ENCODE peak calls at places on chromosome 6, in seven cellular contexts. One of them, this sample, is unnamed.
A peak's percentile ranks its signal among the peaks of the same experiment; 100 is the strongest.

GRCh38 chr6:24931752-24932691 is 3.7 kb downstream of the RIPOR2 start:
- DNase-seq in dorsolateral prefrontal cortex: no peak
- DNase-seq in fibroblast of the aortic adventitia: no peak
- DNase-seq in Calu3: no peak
- DNase-seq in CD8-positive, alpha-beta T cell: no peak
- DNase-seq in GM13976: no peak
- DNase-seq in AG10803: no peak
- DNase-seq in this sample: no peak

GRCh38 chr6:129849456-129849855 is 11.7 kb downstream of the TMEM244 start:
- DNase-seq in AG10803: peak; percentile 58
- DNase-seq in fibroblast of the aortic adventitia: peak; percentile 70
- DNase-seq in dorsolateral prefrontal cortex: no peak
- DNase-seq in CD8-positive, alpha-beta T cell: no peak
- DNase-seq in GM13976: no peak
- DNase-seq in Calu3: no peak
- DNase-seq in this sample: no peak

GRCh38 chr6:97136644-97137358 is 146.2 kb downstream of the MMS22L start:
- DNase-seq in fibroblast of the aortic adventitia: no peak
- DNase-seq in AG10803: peak; percentile 20
- DNase-seq in GM13976: no peak
- DNase-seq in CD8-positive, alpha-beta T cell: no peak
- DNase-seq in dorsolateral prefrontal cortex: no peak
- DNase-seq in Calu3: no peak
- DNase-seq in this sample: no peak

GRCh38 chr6:36334343-36334742 is 2.3 kb downstream of the BNIP5 start:
- DNase-seq in dorsolateral prefrontal cortex: peak; percentile 51
- DNase-seq in GM13976: no peak
- DNase-seq in Calu3: no peak
- DNase-seq in AG10803: no peak
- DNase-seq in fibroblast of the aortic adventitia: no peak
- DNase-seq in CD8-positive, alpha-beta T cell: no peak
- DNase-seq in this sample: no peak

GRCh38 chr6:167543602-167544506 is 219.0 kb downstream of the TTLL2 start:
- DNase-seq in Calu3: no peak
- DNase-seq in GM13976: no peak
- DNase-seq in dorsolateral prefrontal cortex: no peak
- DNase-seq in AG10803: peak; percentile 12
- DNase-seq in CD8-positive, alpha-beta T cell: no peak
- DNase-seq in fibroblast of the aortic adventitia: peak; percentile 0
- DNase-seq in this sample: no peak

GRCh38 chr6:122789862-122790739 is 1.0 kb downstream of the SMPDL3A start:
- DNase-seq in fibroblast of the aortic adventitia: peak; percentile 17
- DNase-seq in Calu3: no peak
- DNase-seq in CD8-positive, alpha-beta T cell: no peak
- DNase-seq in dorsolateral prefrontal cortex: peak; percentile 37
- DNase-seq in GM13976: peak; percentile 51
- DNase-seq in AG10803: peak; percentile 11
- DNase-seq in this sample: no peak

GRCh38 chr6:12348530-12349511 is 58.7 kb downstream of the EDN1 start:
- DNase-seq in AG10803: peak; percentile 77
- DNase-seq in dorsolateral prefrontal cortex: no peak
- DNase-seq in GM13976: no peak
- DNase-seq in Calu3: peak; percentile 61
- DNase-seq in fibroblast of the aortic adventitia: peak; percentile 68
- DNase-seq in CD8-positive, alpha-beta T cell: no peak
- DNase-seq in this sample: no peak

GRCh38 chr6:3061501-3061941 is 6.8 kb upstream of the RIPK1 start:
- DNase-seq in GM13976: no peak
- DNase-seq in AG10803: peak; percentile 55
- DNase-seq in CD8-positive, alpha-beta T cell: no peak
- DNase-seq in Calu3: peak; percentile 18
- DNase-seq in dorsolateral prefrontal cortex: no peak
- DNase-seq in fibroblast of the aortic adventitia: peak; percentile 73
- DNase-seq in this sample: no peak

GRCh38 chr6:122400467-122401089 is 1.1 kb downstream of the HSF2 start:
- DNase-seq in CD8-positive, alpha-beta T cell: no peak
- DNase-seq in fibroblast of the aortic adventitia: peak; percentile 4
- DNase-seq in AG10803: no peak
- DNase-seq in Calu3: no peak
- DNase-seq in GM13976: no peak
- DNase-seq in dorsolateral prefrontal cortex: no peak
- DNase-seq in this sample: no peak

DNA sequence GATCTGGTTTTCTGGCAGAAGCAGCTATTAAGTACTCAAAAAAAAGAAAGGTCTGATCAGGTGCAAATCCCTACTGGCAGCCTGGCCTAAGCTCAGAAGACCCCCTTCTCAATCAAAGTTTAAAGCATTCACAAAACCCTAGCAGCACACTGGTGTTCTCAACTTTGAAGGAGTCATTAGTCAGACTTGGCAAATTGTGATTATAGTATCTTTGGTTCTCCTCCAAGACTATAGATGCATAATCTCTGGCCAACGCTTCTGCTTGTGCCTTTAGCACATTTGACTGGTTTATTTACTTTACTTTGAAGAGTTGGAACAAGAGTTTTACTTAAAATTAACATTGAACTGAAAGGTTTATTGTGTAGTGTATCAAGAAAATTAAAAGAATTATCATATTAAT is 248.9 kb downstream of the PTPRK start:
- DNase-seq in AG10803: no peak
- DNase-seq in CD8-positive, alpha-beta T cell: no peak
- DNase-seq in fibroblast of the aortic adventitia: peak; percentile 55
- DNase-seq in Calu3: no peak
- DNase-seq in dorsolateral prefrontal cortex: no peak
- DNase-seq in GM13976: no peak
- DNase-seq in this sample: no peak
- TF ChIP-seq CTCF in AG10803: no peak
- TF ChIP-seq CTCF in CD8-positive, alpha-beta T cell: no peak
- TF ChIP-seq CTCF in fibroblast of the aortic adventitia: no peak
- TF ChIP-seq CTCF in Calu3: no peak
- TF ChIP-seq CTCF in dorsolateral prefrontal cortex: no peak
- TF ChIP-seq CTCF in GM13976: no peak
- TF ChIP-seq CTCF in this sample: no peak

GRCh38 chr6:90434096-90434495 is 137.5 kb upstream of the BACH2 start:
- DNase-seq in dorsolateral prefrontal cortex: no peak
- DNase-seq in CD8-positive, alpha-beta T cell: no peak
- DNase-seq in GM13976: no peak
- DNase-seq in fibroblast of the aortic adventitia: no peak
- DNase-seq in Calu3: peak; percentile 23
- DNase-seq in AG10803: no peak
- DNase-seq in this sample: no peak
- TF ChIP-seq CTCF in dorsolateral prefrontal cortex: no peak
- TF ChIP-seq CTCF in CD8-positive, alpha-beta T cell: no peak
- TF ChIP-seq CTCF in GM13976: no peak
- TF ChIP-seq CTCF in fibroblast of the aortic adventitia: no peak
- TF ChIP-seq CTCF in Calu3: no peak
- TF ChIP-seq CTCF in AG10803: peak; percentile 5
- TF ChIP-seq CTCF in this sample: peak; percentile 25

GRCh38 chr6:95117236-95117635 is 460.1 kb upstream of the MANEA start:
- DNase-seq in AG10803: no peak
- DNase-seq in CD8-positive, alpha-beta T cell: no peak
- DNase-seq in fibroblast of the aortic adventitia: no peak
- DNase-seq in Calu3: no peak
- DNase-seq in GM13976: no peak
- DNase-seq in dorsolateral prefrontal cortex: no peak
- DNase-seq in this sample: no peak

GRCh38 chr6:95120984-95121383 is 456.4 kb upstream of the MANEA start:
- DNase-seq in fibroblast of the aortic adventitia: no peak
- DNase-seq in dorsolateral prefrontal cortex: no peak
- DNase-seq in CD8-positive, alpha-beta T cell: no peak
- DNase-seq in Calu3: no peak
- DNase-seq in GM13976: no peak
- DNase-seq in AG10803: no peak
- DNase-seq in this sample: no peak

GRCh38 chr6:95119927-95120326 is 457.4 kb upstream of the MANEA start:
- DNase-seq in CD8-positive, alpha-beta T cell: no peak
- DNase-seq in GM13976: no peak
- DNase-seq in Calu3: no peak
- DNase-seq in dorsolateral prefrontal cortex: no peak
- DNase-seq in AG10803: no peak
- DNase-seq in fibroblast of the aortic adventitia: no peak
- DNase-seq in this sample: no peak
- TF ChIP-seq CTCF in CD8-positive, alpha-beta T cell: no peak
- TF ChIP-seq CTCF in GM13976: no peak
- TF ChIP-seq CTCF in Calu3: no peak
- TF ChIP-seq CTCF in dorsolateral prefrontal cortex: no peak
- TF ChIP-seq CTCF in AG10803: no peak
- TF ChIP-seq CTCF in fibroblast of the aortic adventitia: no peak
- TF ChIP-seq CTCF in this sample: no peak

GRCh38 chr6:52976591-52977035 is 18.5 kb downstream of the GSTA4 start:
- DNase-seq in CD8-positive, alpha-beta T cell: no peak
- DNase-seq in dorsolateral prefrontal cortex: no peak
- DNase-seq in fibroblast of the aortic adventitia: no peak
- DNase-seq in AG10803: no peak
- DNase-seq in GM13976: peak; percentile 50
- DNase-seq in Calu3: no peak
- DNase-seq in this sample: no peak

GRCh38 chr6:52981215-52981910 is 13.7 kb downstream of the GSTA4 start:
- DNase-seq in AG10803: no peak
- DNase-seq in dorsolateral prefrontal cortex: no peak
- DNase-seq in CD8-positive, alpha-beta T cell: no peak
- DNase-seq in Calu3: no peak
- DNase-seq in GM13976: no peak
- DNase-seq in fibroblast of the aortic adventitia: peak; percentile 11
- DNase-seq in this sample: no peak

GRCh38 chr6:52973013-52973412 is 22.1 kb downstream of the GSTA4 start:
- DNase-seq in AG10803: no peak
- DNase-seq in Calu3: no peak
- DNase-seq in fibroblast of the aortic adventitia: no peak
- DNase-seq in GM13976: no peak
- DNase-seq in CD8-positive, alpha-beta T cell: no peak
- DNase-seq in dorsolateral prefrontal cortex: no peak
- DNase-seq in this sample: no peak

GRCh38 chr6:52976149-52976548 is 18.9 kb downstream of the GSTA4 start:
- DNase-seq in dorsolateral prefrontal cortex: no peak
- DNase-seq in Calu3: no peak
- DNase-seq in AG10803: no peak
- DNase-seq in GM13976: no peak
- DNase-seq in CD8-positive, alpha-beta T cell: no peak
- DNase-seq in fibroblast of the aortic adventitia: no peak
- DNase-seq in this sample: no peak

DNA sequence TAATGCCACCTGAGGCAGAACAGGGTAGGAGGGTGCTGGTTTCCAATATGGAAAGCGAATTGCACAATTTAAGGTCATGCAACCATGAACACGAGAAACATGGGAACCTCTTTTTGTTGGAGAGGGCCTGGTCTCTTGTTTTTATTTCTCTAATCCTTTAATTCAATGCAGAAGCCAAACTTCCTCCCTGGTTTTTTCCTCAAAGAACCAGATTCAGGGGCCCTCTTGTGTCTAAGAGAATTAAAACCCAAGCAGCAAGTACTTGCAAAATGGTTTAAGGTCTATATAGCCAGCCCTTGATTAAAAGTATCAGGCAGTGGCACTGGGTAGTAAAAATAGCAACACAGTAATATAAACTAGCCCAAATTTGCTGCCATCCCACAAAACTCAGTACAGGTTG is 19.5 kb downstream of the GSTA4 start:
- DNase-seq in GM13976: no peak
- DNase-seq in dorsolateral prefrontal cortex: no peak
- DNase-seq in AG10803: peak; percentile 37
- DNase-seq in fibroblast of the aortic adventitia: peak; percentile 66
- DNase-seq in CD8-positive, alpha-beta T cell: no peak
- DNase-seq in Calu3: no peak
- DNase-seq in this sample: no peak
- TF ChIP-seq CTCF in GM13976: no peak
- TF ChIP-seq CTCF in dorsolateral prefrontal cortex: no peak
- TF ChIP-seq CTCF in AG10803: no peak
- TF ChIP-seq CTCF in fibroblast of the aortic adventitia: peak; percentile 24
- TF ChIP-seq CTCF in CD8-positive, alpha-beta T cell: no peak
- TF ChIP-seq CTCF in Calu3: no peak
- TF ChIP-seq CTCF in this sample: no peak

GRCh38 chr6:118530942-118531341 is 17.2 kb upstream of the PLN start:
- DNase-seq in AG10803: no peak
- DNase-seq in GM13976: no peak
- DNase-seq in Calu3: no peak
- DNase-seq in CD8-positive, alpha-beta T cell: no peak
- DNase-seq in fibroblast of the aortic adventitia: no peak
- DNase-seq in dorsolateral prefrontal cortex: no peak
- DNase-seq in this sample: no peak

GRCh38 chr6:118535176-118535844 is 12.8 kb upstream of the PLN start:
- DNase-seq in GM13976: no peak
- DNase-seq in dorsolateral prefrontal cortex: no peak
- DNase-seq in AG10803: no peak
- DNase-seq in Calu3: no peak
- DNase-seq in CD8-positive, alpha-beta T cell: no peak
- DNase-seq in fibroblast of the aortic adventitia: no peak
- DNase-seq in this sample: no peak

GRCh38 chr6:118537579-118537978 is 10.5 kb upstream of the PLN start:
- DNase-seq in CD8-positive, alpha-beta T cell: no peak
- DNase-seq in Calu3: no peak
- DNase-seq in dorsolateral prefrontal cortex: no peak
- DNase-seq in fibroblast of the aortic adventitia: peak; percentile 91
- DNase-seq in GM13976: no peak
- DNase-seq in AG10803: peak; percentile 78
- DNase-seq in this sample: no peak

GRCh38 chr6:118542184-118542952 is 5.7 kb upstream of the PLN start:
- DNase-seq in GM13976: no peak
- DNase-seq in CD8-positive, alpha-beta T cell: no peak
- DNase-seq in AG10803: peak; percentile 94
- DNase-seq in dorsolateral prefrontal cortex: no peak
- DNase-seq in fibroblast of the aortic adventitia: peak; percentile 95
- DNase-seq in Calu3: no peak
- DNase-seq in this sample: no peak

DNA sequence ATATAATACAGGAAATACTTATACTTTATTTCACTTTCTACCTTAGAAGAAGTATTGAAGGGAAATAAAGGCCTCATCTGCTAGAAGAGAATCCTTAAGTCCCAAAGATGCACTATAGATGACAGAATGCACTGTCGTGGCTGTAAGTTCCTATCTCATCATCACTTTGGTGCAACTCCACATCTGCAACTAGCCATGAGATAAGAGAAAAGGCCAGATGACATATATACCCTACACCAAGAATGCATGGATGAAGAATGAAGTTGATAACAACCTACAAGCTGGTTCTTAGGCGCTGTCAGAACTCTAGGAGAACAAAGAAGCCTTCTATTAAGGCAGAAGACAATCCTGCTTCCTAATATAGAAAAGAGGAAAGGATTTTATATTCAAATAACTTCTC is 11.6 kb upstream of the PLN start:
- DNase-seq in AG10803: no peak
- DNase-seq in fibroblast of the aortic adventitia: no peak
- DNase-seq in dorsolateral prefrontal cortex: no peak
- DNase-seq in Calu3: no peak
- DNase-seq in GM13976: no peak
- DNase-seq in CD8-positive, alpha-beta T cell: no peak
- DNase-seq in this sample: no peak
- TF ChIP-seq CTCF in AG10803: no peak
- TF ChIP-seq CTCF in fibroblast of the aortic adventitia: no peak
- TF ChIP-seq CTCF in dorsolateral prefrontal cortex: no peak
- TF ChIP-seq CTCF in Calu3: no peak
- TF ChIP-seq CTCF in GM13976: no peak
- TF ChIP-seq CTCF in CD8-positive, alpha-beta T cell: no peak
- TF ChIP-seq CTCF in this sample: no peak

GRCh38 chr6:159527351-159527750 is 165.7 kb downstream of the SOD2 start:
- DNase-seq in dorsolateral prefrontal cortex: no peak
- DNase-seq in AG10803: no peak
- DNase-seq in GM13976: no peak
- DNase-seq in fibroblast of the aortic adventitia: no peak
- DNase-seq in CD8-positive, alpha-beta T cell: no peak
- DNase-seq in Calu3: no peak
- DNase-seq in this sample: no peak
- TF ChIP-seq CTCF in dorsolateral prefrontal cortex: no peak
- TF ChIP-seq CTCF in AG10803: no peak
- TF ChIP-seq CTCF in GM13976: no peak
- TF ChIP-seq CTCF in fibroblast of the aortic adventitia: no peak
- TF ChIP-seq CTCF in CD8-positive, alpha-beta T cell: no peak
- TF ChIP-seq CTCF in Calu3: no peak
- TF ChIP-seq CTCF in this sample: no peak

GRCh38 chr6:14464049-14464448 is 346.5 kb downstream of the CD83 start:
- DNase-seq in fibroblast of the aortic adventitia: peak; percentile 74
- DNase-seq in CD8-positive, alpha-beta T cell: no peak
- DNase-seq in Calu3: no peak
- DNase-seq in AG10803: peak; percentile 40
- DNase-seq in GM13976: no peak
- DNase-seq in dorsolateral prefrontal cortex: peak; percentile 20
- DNase-seq in this sample: no peak
- TF ChIP-seq CTCF in fibroblast of the aortic adventitia: peak; percentile 41
- TF ChIP-seq CTCF in CD8-positive, alpha-beta T cell: no peak
- TF ChIP-seq CTCF in Calu3: no peak
- TF ChIP-seq CTCF in AG10803: peak; percentile 35
- TF ChIP-seq CTCF in GM13976: no peak
- TF ChIP-seq CTCF in dorsolateral prefrontal cortex: no peak
- TF ChIP-seq CTCF in this sample: no peak